ENCODE peak calls at places on chromosomes 3 and 15, in six cellular contexts. J, F, G, V, N and H are unnamed samples.

GRCh38 chr15:69114231-69114937 is 46.1 kb upstream of the GLCE start:
- DNase-seq in J (no peak), F (no peak), G (no peak), V (no peak), N (no peak), H (no peak)

GRCh38 chr15:41971893-41972340 is 440 bp downstream of the EHD4 start:
- DNase-seq in J (no peak), F (peak; percentile 56), G (no peak), V (no peak), N (no peak), H (no peak)

GRCh38 chr15:91099616-91100560 is at the start of gene SV2B:
- DNase-seq in J (peak; percentile 30), F (no peak), G (no peak), V (peak; percentile 51), N (no peak), H (no peak)

GRCh38 chr15:53936137-53936536 is 42.1 kb upstream of the UNC13C start:
- DNase-seq in J (no peak), F (no peak), G (no peak), V (no peak), N (no peak), H (no peak)

GRCh38 chr3:107753494-107753893 is 230.7 kb downstream of the BBX start:
- DNase-seq in J (no peak), F (no peak), G (peak; percentile 65), V (no peak), N (no peak), H (no peak)

GRCh38 chr15:80482686-80483085 is 78.5 kb downstream of the ARNT2 start:
- DNase-seq in J (no peak), F (no peak), G (no peak), V (no peak), N (no peak), H (no peak)

GRCh38 chr15:71575474-71576045 is 234.8 kb upstream of the NR2E3 start:
- DNase-seq in J (no peak), F (no peak), G (peak; percentile 29), V (no peak), N (no peak), H (no peak)

GRCh38 chr3:74066456-74066855 is 441.7 kb upstream of the PDZRN3 start:
- DNase-seq in J (no peak), F (no peak), G (no peak), V (no peak), N (no peak), H (no peak)

GRCh38 chr3:11558461-11558903 is 85.2 kb downstream of the VGLL4 start:
- DNase-seq in J (no peak), F (peak; percentile 41), G (no peak), V (no peak), N (no peak), H (no peak)

GRCh38 chr3:108459225-108459624 is 51.2 kb downstream of the MYH15 start:
- DNase-seq in J (no peak), F (no peak), G (no peak), V (no peak), N (no peak), H (no peak)

GRCh38 chr15:57235865-57236264 is 140.4 kb upstream of the CGNL1 start:
- DNase-seq in J (no peak), F (no peak), G (no peak), V (no peak), N (no peak), H (no peak)

GRCh38 chr3:192092388-192093005 is 631.5 kb downstream of the PYDC2 start:
- DNase-seq in J (no peak), F (no peak), G (no peak), V (no peak), N (no peak), H (no peak)

GRCh38 chr3:109831403-109831802 is 494.1 kb upstream of the DPPA4 start:
- DNase-seq in J (no peak), F (no peak), G (no peak), V (no peak), N (no peak), H (no peak)

GRCh38 chr3:57544181-57545125 is at the start of gene DNAH12:
- DNase-seq in J (no peak), F (no peak), G (peak; percentile 4), V (no peak), N (peak; percentile 19), H (peak; percentile 54)

GRCh38 chr15:76866716-76867321 is 38.3 kb downstream of the SCAPER start:
- DNase-seq in J (no peak), F (no peak), G (peak; percentile 61), V (no peak), N (no peak), H (no peak)

GRCh38 chr3:128167973-128168674 is 14.8 kb downstream of the EEFSEC start:
- DNase-seq in J (no peak), F (no peak), G (no peak), V (no peak), N (no peak), H (no peak)

GRCh38 chr15:52178765-52179164 is 12.4 kb downstream of the GNB5 start:
- DNase-seq in J (no peak), F (no peak), G (no peak), V (no peak), N (no peak), H (no peak)

GRCh38 chr3:38453075-38453913 is at the start of gene ACVR2B:
- DNase-seq in J (peak; percentile 66), F (peak; percentile 95), G (peak; percentile 34), V (peak; percentile 72), N (peak; percentile 8), H (peak; percentile 33)

GRCh38 chr3:59442056-59442455 is 392.2 kb upstream of the CFAP20DC start:
- DNase-seq in J (no peak), F (no peak), G (no peak), V (no peak), N (no peak), H (no peak)

GRCh38 chr3:52318186-52318793 is 2.2 kb downstream of the DNAH1 start:
- DNase-seq in J (no peak), F (no peak), G (no peak), V (no peak), N (no peak), H (no peak)

GRCh38 chr15:59232476-59232875 is 25.8 kb downstream of the LDHAL6B start:
- DNase-seq in J (no peak), F (no peak), G (no peak), V (no peak), N (no peak), H (no peak)

GRCh38 chr15:66023322-66023972 is 154.2 kb downstream of the RAB11A start:
- DNase-seq in J (no peak), F (no peak), G (no peak), V (no peak), N (no peak), H (no peak)

GRCh38 chr15:36359286-36359685 is 220.1 kb upstream of the CDIN1 start:
- DNase-seq in J (no peak), F (no peak), G (no peak), V (no peak), N (no peak), H (no peak)

GRCh38 chr3:127291611-127292010 is 3.8 kb upstream of the PRR20G start:
- DNase-seq in J (no peak), F (no peak), G (no peak), V (no peak), N (no peak), H (no peak)

GRCh38 chr3:99111235-99111634 is 209.7 kb upstream of the DCBLD2 start:
- DNase-seq in J (no peak), F (no peak), G (no peak), V (no peak), N (no peak), H (no peak)

GRCh38 chr3:144018776-144019175 is 47.2 kb downstream of the DIPK2A start:
- DNase-seq in J (no peak), F (no peak), G (no peak), V (no peak), N (no peak), H (no peak)

GRCh38 chr3:146854523-146854922 is 249.4 kb upstream of the PLSCR5 start:
- DNase-seq in J (no peak), F (no peak), G (no peak), V (no peak), N (no peak), H (no peak)

GRCh38 chr15:74695597-74696397 is at the start of gene EDC3:
- DNase-seq in J (peak; percentile 90), F (peak; percentile 93), G (peak; percentile 94), V (peak; percentile 86), N (peak; percentile 50), H (peak; percentile 65)

GRCh38 chr15:34753236-34753894 is 1.4 kb downstream of the GJD2 start:
- DNase-seq in J (no peak), F (no peak), G (no peak), V (no peak), N (no peak), H (no peak)

GRCh38 chr15:57422113-57422754 is 45.9 kb downstream of the CGNL1 start:
- DNase-seq in J (no peak), F (no peak), G (no peak), V (no peak), N (no peak), H (no peak)

GRCh38 chr15:27495963-27496459 is 525.0 kb downstream of the GABRG3 start:
- DNase-seq in J (no peak), F (no peak), G (no peak), V (no peak), N (peak; percentile 1), H (no peak)

GRCh38 chr15:41207687-41208448 is 22.7 kb downstream of the EXD1 start:
- DNase-seq in J (no peak), F (no peak), G (no peak), V (no peak), N (no peak), H (no peak)

GRCh38 chr3:158845748-158846350 is 44.0 kb downstream of the MFSD1 start:
- DNase-seq in J (peak; percentile 17), F (no peak), G (peak; percentile 72), V (peak; percentile 13), N (peak; percentile 48), H (peak; percentile 34)

GRCh38 chr3:83435173-83435572 is 1523.6 kb upstream of the CADM2 start:
- DNase-seq in J (no peak), F (no peak), G (no peak), V (no peak), N (no peak), H (no peak)

GRCh38 chr3:128725547-128725931 is 444 bp upstream of the RAB7A start:
- DNase-seq in J (no peak), F (no peak), G (no peak), V (no peak), N (no peak), H (no peak)

GRCh38 chr15:47983533-47983932 is 137.3 kb upstream of the SLC24A5 start:
- DNase-seq in J (no peak), F (no peak), G (no peak), V (no peak), N (no peak), H (no peak)

GRCh38 chr3:175940243-175940642 is 1081.1 kb downstream of the NAALADL2 start:
- DNase-seq in J (no peak), F (no peak), G (no peak), V (no peak), N (no peak), H (no peak)

GRCh38 chr3:3666664-3667063 is 132.6 kb upstream of the LRRN1 start:
- DNase-seq in J (no peak), F (no peak), G (no peak), V (no peak), N (no peak), H (no peak)